ENCODE peak calls at places on chromosomes 5 and 9, in eight cellular contexts. S is gastrocnemius medialis, T is lung, Y is uterus, O is heart left ventricle, A is upper lobe of right lung, J is cardiac muscle cell, W is endodermal cell. R is an unnamed sample.

GRCh38 chr9:76159288-76159926 is 234.8 kb downstream of the RFK start:
- DNase-seq in S (no peak), T (no peak), Y (no peak), O (no peak), A (no peak), J (no peak), W (no peak), R (no peak)

GRCh38 chr9:136545966-136546696 is at the start of gene NOTCH1:
- DNase-seq in S (peak), T (peak), Y (peak), O (peak), A (peak), J (peak), W (peak), R (peak)

GRCh38 chr5:68475476-68475875 is 259.9 kb downstream of the PIK3R1 start:
- DNase-seq in S (no peak), T (no peak), Y (no peak), O (no peak), A (no peak), J (no peak), W (no peak), R (no peak)

GRCh38 chr5:16888694-16889124 is 47.4 kb downstream of the MYO10 start:
- DNase-seq in S (no peak), T (no peak), Y (no peak), O (no peak), A (no peak), J (no peak), W (no peak), R (no peak)

GRCh38 chr9:79687131-79687447 is 115.3 kb downstream of the TLE4 start:
- DNase-seq in S (no peak), T (no peak), Y (no peak), O (no peak), A (no peak), J (no peak), W (no peak), R (no peak)

GRCh38 chr5:146541956-146542849 is 26.2 kb upstream of the GPR151 start:
- DNase-seq in S (peak), T (peak), Y (peak), O (peak), A (peak), J (peak), W (peak), R (peak)

GRCh38 chr9:69155341-69156030 is 18.6 kb upstream of the TJP2 start:
- DNase-seq in S (no peak), T (peak), Y (no peak), O (no peak), A (no peak), J (no peak), W (peak), R (no peak)

GRCh38 chr9:93077811-93078210 is 18.2 kb upstream of the CARD19 start:
- DNase-seq in S (no peak), T (no peak), Y (no peak), O (no peak), A (no peak), J (no peak), W (peak), R (no peak)

GRCh38 chr9:114894801-114895433 is 35.5 kb downstream of the TNFSF8 start:
- DNase-seq in S (no peak), T (no peak), Y (no peak), O (peak), A (no peak), J (no peak), W (peak), R (no peak)

GRCh38 chr5:78600656-78601452 is 47.7 kb downstream of the LHFPL2 start:
- DNase-seq in S (no peak), T (no peak), Y (no peak), O (no peak), A (no peak), J (no peak), W (no peak), R (no peak)

GRCh38 chr5:20213803-20214202 is 225.8 kb upstream of the CDH18 start:
- DNase-seq in S (no peak), T (no peak), Y (no peak), O (no peak), A (no peak), J (no peak), W (no peak), R (no peak)

GRCh38 chr9:130073373-130073772 is 19.7 kb downstream of the GPR107 start:
- DNase-seq in S (no peak), T (no peak), Y (no peak), O (peak), A (no peak), J (peak), W (peak), R (no peak)

GRCh38 chr9:111915425-111915758 is 18.8 kb downstream of the UGCG start:
- DNase-seq in S (no peak), T (no peak), Y (no peak), O (no peak), A (no peak), J (no peak), W (no peak), R (no peak)

GRCh38 chr9:111916234-111916645 is 19.6 kb downstream of the UGCG start:
- DNase-seq in S (no peak), T (no peak), Y (no peak), O (no peak), A (no peak), J (no peak), W (no peak), R (no peak)

GRCh38 chr9:111917201-111917600 is 20.6 kb downstream of the UGCG start:
- DNase-seq in S (no peak), T (no peak), Y (no peak), O (no peak), A (no peak), J (no peak), W (no peak), R (no peak)

GRCh38 chr9:111913159-111913558 is 16.5 kb downstream of the UGCG start:
- DNase-seq in S (no peak), T (no peak), Y (no peak), O (no peak), A (no peak), J (no peak), W (no peak), R (no peak)

GRCh38 chr9:111914749-111915424 is 18.3 kb downstream of the UGCG start:
- DNase-seq in S (no peak), T (no peak), Y (no peak), O (no peak), A (no peak), J (peak), W (no peak), R (no peak)
- H3K27ac ChIP-seq in S (no peak), T (no peak), Y (no peak), O (no peak), A (no peak), J (no peak), W (no peak), R (no peak)

GRCh38 chr5:180331647-180331950 is 21.5 kb downstream of the GFPT2 start:
- DNase-seq in S (no peak), T (no peak), Y (no peak), O (no peak), A (no peak), J (no peak), W (peak), R (no peak)

GRCh38 chr5:180330270-180330648 is 22.9 kb downstream of the GFPT2 start:
- DNase-seq in S (no peak), T (no peak), Y (no peak), O (no peak), A (no peak), J (no peak), W (no peak), R (no peak)

GRCh38 chr5:180332051-180332517 is 21.1 kb downstream of the GFPT2 start:
- DNase-seq in S (no peak), T (no peak), Y (no peak), O (no peak), A (no peak), J (no peak), W (peak), R (no peak)

GRCh38 chr5:180329606-180330269 is 23.4 kb downstream of the GFPT2 start:
- DNase-seq in S (no peak), T (no peak), Y (no peak), O (no peak), A (no peak), J (no peak), W (no peak), R (no peak)

DNA sequence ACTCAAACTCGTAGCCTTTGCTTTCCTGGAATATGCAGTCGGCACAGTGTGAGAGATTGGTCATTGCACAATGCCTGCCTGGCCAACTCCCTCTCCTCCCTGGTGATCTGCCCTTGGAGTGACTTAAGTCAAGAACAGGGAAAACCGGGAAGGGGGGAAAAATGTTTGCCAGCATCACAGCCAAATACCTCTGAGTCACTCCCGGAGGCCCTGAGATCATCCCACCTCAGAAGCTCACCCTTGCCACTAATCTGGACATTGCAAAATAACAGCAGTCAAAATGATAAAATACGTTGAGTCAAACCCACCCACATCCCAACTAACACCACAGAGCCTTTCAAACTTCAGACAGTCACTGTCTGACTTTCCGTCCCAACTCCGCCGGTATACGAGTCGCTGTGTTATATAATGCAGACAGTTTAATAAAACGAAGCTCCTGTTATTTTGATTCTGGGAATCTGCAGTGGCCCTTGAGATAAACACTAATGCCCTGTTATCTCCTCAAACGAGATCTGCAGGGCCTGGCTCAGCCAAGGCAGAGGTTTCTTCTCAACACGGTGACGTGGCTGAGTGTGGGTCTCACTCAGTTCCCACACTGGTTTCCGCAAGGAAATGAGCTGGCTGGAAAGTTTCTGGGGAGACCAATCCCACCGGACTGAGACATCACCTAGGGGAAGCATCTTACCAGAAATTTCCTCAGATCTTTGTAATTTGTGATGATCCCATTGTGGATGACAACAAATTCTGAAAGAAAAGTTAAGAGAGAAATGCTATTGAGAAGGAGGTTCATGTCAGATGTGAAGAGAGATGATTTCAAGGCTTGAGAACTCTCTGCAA is 22.1 kb downstream of the GFPT2 start:
- DNase-seq in S (peak), T (peak), Y (peak), O (peak), A (no peak), J (no peak), W (peak), R (no peak)
- H3K4me3 ChIP-seq in S (no peak), T (no peak), Y (no peak), O (no peak), A (no peak), J (no peak), W (peak), R (no peak)

DNA sequence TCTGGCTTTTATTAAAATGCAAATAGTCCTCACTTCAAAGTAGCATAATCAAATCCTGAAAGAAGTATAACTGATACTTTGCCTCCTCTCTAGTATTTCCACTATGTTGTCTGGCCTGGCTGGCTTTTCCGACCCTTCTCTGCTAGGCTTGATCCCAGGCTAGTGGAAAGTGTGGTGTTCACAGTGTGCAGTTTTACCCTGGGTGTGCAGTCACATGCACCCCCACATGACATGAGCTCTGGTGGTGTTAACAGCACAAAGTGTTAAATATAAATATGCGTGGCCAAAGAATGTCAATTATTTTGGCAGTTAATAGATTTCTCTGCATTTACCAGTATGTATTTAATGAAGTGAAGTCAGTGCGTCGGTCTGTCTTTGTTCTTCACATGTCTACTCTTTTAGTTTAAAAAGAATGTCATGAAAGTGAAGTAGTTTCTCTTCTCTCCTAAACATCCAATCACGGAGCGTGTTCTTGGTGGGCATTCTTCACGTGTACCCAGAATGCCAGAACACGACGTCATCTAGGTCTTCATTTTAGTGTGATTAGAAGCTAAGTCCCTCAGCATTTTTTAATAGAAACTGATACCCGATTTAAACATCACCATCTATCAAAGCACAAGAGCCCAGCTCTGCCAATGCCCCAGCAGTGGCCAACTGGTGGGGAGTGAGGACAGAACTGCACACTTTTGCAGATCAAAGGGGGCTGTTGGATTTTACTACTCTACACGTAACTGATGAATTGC is 286.4 kb downstream of the FANCC start:
- DNase-seq in S (no peak), T (no peak), Y (no peak), O (no peak), A (no peak), J (no peak), W (no peak), R (no peak)
- H3K27ac ChIP-seq in S (peak), T (peak), Y (peak), O (peak), A (no peak), J (peak), W (no peak), R (peak)

GRCh38 chr9:125238915-125239446 is 2.2 kb downstream of the HSPA5 start:
- DNase-seq in S (no peak), T (no peak), Y (no peak), O (no peak), A (no peak), J (no peak), W (no peak), R (no peak)

GRCh38 chr9:125239631-125240597 is 1.2 kb downstream of the HSPA5 start:
- DNase-seq in S (no peak), T (no peak), Y (no peak), O (no peak), A (no peak), J (no peak), W (no peak), R (no peak)

GRCh38 chr9:125238127-125238914 is 2.8 kb downstream of the HSPA5 start:
- DNase-seq in S (no peak), T (no peak), Y (no peak), O (no peak), A (no peak), J (no peak), W (no peak), R (no peak)

GRCh38 chr9:125233678-125234077 is 7.5 kb downstream of the HSPA5 start:
- DNase-seq in S (no peak), T (no peak), Y (no peak), O (no peak), A (no peak), J (no peak), W (no peak), R (no peak)

GRCh38 chr9:125235805-125236534 is 5.2 kb downstream of the HSPA5 start:
- DNase-seq in S (no peak), T (no peak), Y (no peak), O (no peak), A (no peak), J (no peak), W (no peak), R (no peak)
- H3K4me3 ChIP-seq in S (no peak), T (no peak), Y (no peak), O (peak), A (peak), J (peak), W (peak), R (peak)

R was measured in prostate gland.